ENCODE peak calls at places on chromosomes 6 and 20, in nine cellular contexts. One of them, this sample, is unnamed.

GRCh38 chr6:135423649-135424128 is 73.9 kb downstream of the AHI1 start:
- DNase-seq in right atrium auricular region: no peak
- DNase-seq in osteocyte: no peak
- DNase-seq in activated T-helper 9 cell treated with anti-CD3 and anti-CD28 coated beads, Interleukin-2, amount 50 U/mL, for 16 hours: no peak
- DNase-seq in DMS153: peak; percentile 37
- DNase-seq in Right ventricle myocardium superior: no peak
- DNase-seq in astrocyte of the hippocampus: peak; percentile 64
- DNase-seq in amniotic stem cell: peak; percentile 12
- DNase-seq in Ammon's horn: peak; percentile 27
- DNase-seq in this sample: no peak

GRCh38 chr6:14021449-14021848 is 96.1 kb upstream of the CD83 start:
- DNase-seq in right atrium auricular region: no peak
- DNase-seq in osteocyte: no peak
- DNase-seq in activated T-helper 9 cell treated with anti-CD3 and anti-CD28 coated beads, Interleukin-2, amount 50 U/mL, for 16 hours: no peak
- DNase-seq in DMS153: no peak
- DNase-seq in Right ventricle myocardium superior: no peak
- DNase-seq in astrocyte of the hippocampus: no peak
- DNase-seq in amniotic stem cell: no peak
- DNase-seq in Ammon's horn: no peak
- DNase-seq in this sample: no peak

GRCh38 chr20:11013801-11014200 is 340.0 kb upstream of the JAG1 start:
- DNase-seq in right atrium auricular region: no peak
- DNase-seq in osteocyte: no peak
- DNase-seq in activated T-helper 9 cell treated with anti-CD3 and anti-CD28 coated beads, Interleukin-2, amount 50 U/mL, for 16 hours: no peak
- DNase-seq in DMS153: no peak
- DNase-seq in Right ventricle myocardium superior: no peak
- DNase-seq in astrocyte of the hippocampus: no peak
- DNase-seq in amniotic stem cell: no peak
- DNase-seq in Ammon's horn: no peak
- DNase-seq in this sample: no peak

GRCh38 chr6:44653091-44653490 is 265.6 kb downstream of the CDC5L start:
- DNase-seq in right atrium auricular region: no peak
- DNase-seq in osteocyte: no peak
- DNase-seq in activated T-helper 9 cell treated with anti-CD3 and anti-CD28 coated beads, Interleukin-2, amount 50 U/mL, for 16 hours: no peak
- DNase-seq in DMS153: no peak
- DNase-seq in Right ventricle myocardium superior: no peak
- DNase-seq in astrocyte of the hippocampus: no peak
- DNase-seq in amniotic stem cell: no peak
- DNase-seq in Ammon's horn: no peak
- DNase-seq in this sample: no peak

GRCh38 chr6:149437212-149437611 is 37.1 kb downstream of the SUMO4 start:
- DNase-seq in right atrium auricular region: no peak
- DNase-seq in osteocyte: no peak
- DNase-seq in activated T-helper 9 cell treated with anti-CD3 and anti-CD28 coated beads, Interleukin-2, amount 50 U/mL, for 16 hours: no peak
- DNase-seq in DMS153: no peak
- DNase-seq in Right ventricle myocardium superior: no peak
- DNase-seq in astrocyte of the hippocampus: peak; percentile 21
- DNase-seq in amniotic stem cell: no peak
- DNase-seq in Ammon's horn: no peak
- DNase-seq in this sample: no peak

GRCh38 chr20:16261733-16262277 is 311.4 kb downstream of the KIF16B start:
- DNase-seq in right atrium auricular region: no peak
- DNase-seq in osteocyte: no peak
- DNase-seq in activated T-helper 9 cell treated with anti-CD3 and anti-CD28 coated beads, Interleukin-2, amount 50 U/mL, for 16 hours: no peak
- DNase-seq in DMS153: no peak
- DNase-seq in Right ventricle myocardium superior: no peak
- DNase-seq in astrocyte of the hippocampus: no peak
- DNase-seq in amniotic stem cell: no peak
- DNase-seq in Ammon's horn: no peak
- DNase-seq in this sample: no peak

GRCh38 chr6:129795261-129795660 is 65.9 kb downstream of the TMEM244 start:
- DNase-seq in right atrium auricular region: no peak
- DNase-seq in osteocyte: no peak
- DNase-seq in activated T-helper 9 cell treated with anti-CD3 and anti-CD28 coated beads, Interleukin-2, amount 50 U/mL, for 16 hours: no peak
- DNase-seq in DMS153: no peak
- DNase-seq in Right ventricle myocardium superior: no peak
- DNase-seq in astrocyte of the hippocampus: no peak
- DNase-seq in amniotic stem cell: no peak
- DNase-seq in Ammon's horn: no peak
- DNase-seq in this sample: no peak

GRCh38 chr20:11140359-11140758 is 466.6 kb upstream of the JAG1 start:
- DNase-seq in right atrium auricular region: no peak
- DNase-seq in osteocyte: no peak
- DNase-seq in activated T-helper 9 cell treated with anti-CD3 and anti-CD28 coated beads, Interleukin-2, amount 50 U/mL, for 16 hours: no peak
- DNase-seq in DMS153: no peak
- DNase-seq in Right ventricle myocardium superior: no peak
- DNase-seq in astrocyte of the hippocampus: peak; percentile 77
- DNase-seq in amniotic stem cell: no peak
- DNase-seq in Ammon's horn: no peak
- DNase-seq in this sample: no peak

GRCh38 chr6:75101896-75102680 is 103.8 kb downstream of the COL12A1 start:
- DNase-seq in right atrium auricular region: no peak
- DNase-seq in osteocyte: no peak
- DNase-seq in activated T-helper 9 cell treated with anti-CD3 and anti-CD28 coated beads, Interleukin-2, amount 50 U/mL, for 16 hours: no peak
- DNase-seq in DMS153: no peak
- DNase-seq in Right ventricle myocardium superior: no peak
- DNase-seq in astrocyte of the hippocampus: peak; percentile 43
- DNase-seq in amniotic stem cell: peak; percentile 17
- DNase-seq in Ammon's horn: no peak
- DNase-seq in this sample: no peak

This sample was measured in midbrain.